ENCODE peak calls at places on chromosomes 7 and 10, in four cellular contexts. L is tibial artery; I is CD4-positive, CD25-positive, alpha-beta regulatory T cell; X is suprapubic skin. E is an unnamed sample. For H3K36me3 and H3K4me1, the result is how much of the 10 kb centered on the place peaks cover.

GRCh38 chr7:34153680-34154270 is 248.4 kb downstream of the BMPER start:
- DNase-seq in L (no peak), X (no peak), I (no peak), E (no peak)

GRCh38 chr7:123715793-123716192 is 33.0 kb downstream of the WASL start:
- DNase-seq in X (no peak), I (no peak), L (no peak), E (no peak)

GRCh38 chr7:94969434-94970084 is 62.2 kb downstream of the PPP1R9A start:
- DNase-seq in I (no peak), L (no peak), X (no peak), E (no peak)

GRCh38 chr7:36591643-36592042 is 132.7 kb downstream of the AOAH start:
- DNase-seq in L (no peak), I (no peak), X (no peak), E (no peak)

GRCh38 chr10:101139421-101139911 is 8.4 kb downstream of the TLX1 start:
- DNase-seq in X (no peak), I (no peak), L (no peak), E (no peak)

GRCh38 chr10:75773139-75773801 is 341.8 kb downstream of the LRMDA start:
- DNase-seq in L (no peak), I (no peak), X (no peak), E (no peak)

GRCh38 chr7:6227294-6227846 is 45.1 kb downstream of the CYTH3 start:
- DNase-seq in I (no peak), X (no peak), L (no peak), E (no peak)

GRCh38 chr7:73851410-73852338 is 9.3 kb upstream of the TMEM270 start:
- DNase-seq in I (peak), L (no peak), X (no peak), E (no peak)

DNA sequence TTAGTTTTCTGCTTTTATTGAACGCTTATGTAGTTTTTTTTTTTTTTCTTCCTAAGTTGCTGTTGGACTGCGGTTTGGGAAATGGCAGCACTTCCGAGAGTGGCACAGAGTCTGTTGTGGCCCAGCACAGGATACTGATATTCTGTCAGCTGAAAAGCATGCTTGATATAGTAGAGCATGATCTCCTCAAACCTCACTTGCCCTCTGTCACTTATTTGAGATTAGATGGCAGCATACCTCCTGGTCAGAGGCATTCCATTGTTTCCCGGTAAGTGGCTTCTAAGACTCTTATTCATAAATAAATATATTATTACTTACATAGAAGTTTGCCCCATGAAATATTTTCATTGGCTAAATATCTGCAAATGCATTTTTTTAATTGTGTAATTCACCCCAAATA is 101.1 kb downstream of the BTAF1 start:
- DNase-seq in L (no peak), X (no peak), I (no peak), E (no peak)
- H3K36me3 ChIP-seq in L (half or more), X (half or more), I (half or more), E (half or more)

GRCh38 chr10:95833038-95833673 is 74.6 kb upstream of the CC2D2B start:
- DNase-seq in X (no peak), I (no peak), L (no peak), E (no peak)
- H3K4me1 ChIP-seq in X (under half), I (half or more), L (under half), E (under half)

GRCh38 chr7:44531421-44532380 is 9.4 kb downstream of the NPC1L1 start:
- DNase-seq in L (no peak), X (no peak), I (no peak), E (no peak)

GRCh38 chr7:44535348-44536064 is 5.6 kb downstream of the NPC1L1 start:
- DNase-seq in I (no peak), X (no peak), L (peak), E (no peak)

GRCh38 chr7:44534501-44534900 is 6.6 kb downstream of the NPC1L1 start:
- DNase-seq in I (peak), L (no peak), X (no peak), E (no peak)

GRCh38 chr7:44534087-44534486 is 7.0 kb downstream of the NPC1L1 start:
- DNase-seq in L (no peak), X (no peak), I (no peak), E (no peak)

GRCh38 chr7:44533301-44534055 is 7.7 kb downstream of the NPC1L1 start:
- DNase-seq in X (no peak), I (no peak), L (peak), E (no peak)
- H3K36me3 ChIP-seq in X (under half), I (under half), L (under half), E (under half)

GRCh38 chr7:92643821-92644220 is 53.6 kb upstream of the FAM133B start:
- DNase-seq in L (no peak), I (no peak), X (no peak), E (no peak)
- H3K4me1 ChIP-seq in L (under half), I (under half), X (under half), E (under half)

GRCh38 chr7:855686-856369 is 20.5 kb upstream of the GET4 start:
- DNase-seq in I (no peak), X (no peak), L (no peak), E (peak)
- H3K36me3 ChIP-seq in I (half or more), X (half or more), L (half or more), E (half or more)

DNA sequence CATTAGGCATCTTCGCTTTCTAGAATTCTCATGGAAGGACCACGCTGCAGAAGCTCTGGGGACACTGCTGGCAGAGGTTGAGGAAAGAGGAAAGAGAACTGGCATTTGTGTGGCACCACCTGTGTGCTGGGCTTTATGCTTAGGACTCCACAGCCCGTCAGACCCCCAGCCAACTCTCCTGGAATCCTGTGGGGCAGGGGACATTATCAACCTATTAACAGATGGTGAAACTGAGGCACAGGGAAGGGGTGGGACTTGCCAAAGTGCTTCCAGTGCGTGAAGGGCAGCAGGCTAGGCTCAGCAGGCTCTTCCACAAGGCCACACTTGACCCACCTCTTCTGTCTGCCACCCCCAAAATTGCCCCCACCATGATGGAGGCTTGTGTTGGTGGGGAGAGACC is 46.8 kb downstream of the ZCCHC24 start:
- DNase-seq in X (no peak), I (no peak), L (no peak), E (no peak)
- H3K4me1 ChIP-seq in X (half or more), I (under half), L (half or more), E (under half)

GRCh38 chr10:102480396-102480795 is 22.1 kb downstream of the ACTR1A start:
- DNase-seq in X (no peak), I (no peak), L (no peak), E (no peak)
- H3K36me3 ChIP-seq in X (half or more), I (half or more), L (half or more), E (under half)

DNA sequence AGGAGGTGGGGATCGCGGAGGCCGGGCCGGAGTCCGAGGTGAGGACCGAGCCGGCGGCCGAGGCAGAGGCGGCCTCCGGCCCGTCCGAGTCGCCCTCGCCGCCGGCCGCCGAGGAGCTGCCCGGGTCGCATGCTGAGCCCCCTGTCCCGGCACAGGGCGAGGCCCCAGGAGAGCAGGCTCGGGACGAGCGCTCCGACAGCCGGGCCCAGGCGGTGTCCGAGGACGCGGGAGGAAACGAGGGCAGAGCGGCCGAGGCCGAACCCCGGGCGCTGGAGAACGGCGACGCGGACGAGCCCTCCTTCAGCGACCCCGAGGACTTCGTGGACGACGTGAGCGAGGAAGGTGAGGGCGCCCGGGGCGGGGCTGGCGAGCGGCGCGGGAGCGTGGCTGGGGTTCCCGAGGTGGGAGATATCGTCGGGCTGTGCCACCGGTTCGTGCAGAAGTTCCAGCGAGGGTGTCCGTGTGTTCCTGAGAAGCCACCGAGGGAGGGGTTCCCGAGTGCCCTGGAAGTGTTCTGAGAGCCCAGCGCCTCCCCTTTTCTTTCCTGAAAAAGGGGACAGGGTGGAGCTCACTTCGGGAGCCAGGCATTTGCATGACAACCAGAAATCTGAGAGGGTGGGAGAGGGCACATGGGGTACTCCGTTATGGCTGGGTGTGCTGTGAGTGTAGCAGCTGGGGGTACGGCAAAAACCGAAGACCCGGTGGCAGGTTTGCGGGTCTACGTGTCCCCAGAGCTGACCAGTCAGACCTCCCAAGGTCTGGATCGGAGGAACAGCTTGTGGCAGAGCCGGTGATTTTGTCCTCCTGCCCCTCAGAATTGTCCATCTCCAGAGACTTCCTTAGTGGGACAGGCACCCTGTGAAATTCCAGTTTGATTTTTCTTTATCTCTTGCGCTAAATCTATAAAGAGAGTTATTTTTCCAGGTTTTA is 717 bp downstream of the EIF3B start:
- DNase-seq in L (no peak), X (no peak), I (peak), E (no peak)
- H3K4me1 ChIP-seq in L (half or more), X (half or more), I (under half), E (under half)